ENCODE peak calls at places on chromosome 19, in four cellular contexts. One of them, this sample, is unnamed.
A peak's percentile ranks its signal among the peaks of the same experiment; 100 is the strongest.

GRCh38 chr19:46256855-46257254 is 27.3 kb downstream of the IGFL1 start:
- DNase-seq in GM12878: no peak
- DNase-seq in A549: no peak
- DNase-seq in HL-60: peak; percentile 43
- DNase-seq in this sample: no peak

GRCh38 chr19:52007436-52007804 is 591 bp downstream of the ZNF615 start:
- DNase-seq in A549: no peak
- DNase-seq in GM12878: no peak
- DNase-seq in HL-60: no peak
- DNase-seq in this sample: peak; percentile 68

GRCh38 chr19:12783226-12783848 is 7.9 kb upstream of the JUNB start:
- DNase-seq in GM12878: no peak
- DNase-seq in A549: no peak
- DNase-seq in HL-60: no peak
- DNase-seq in this sample: peak; percentile 64

GRCh38 chr19:47157455-47158321 is 27.1 kb downstream of the SAE1 start:
- DNase-seq in GM12878: no peak
- DNase-seq in HL-60: peak; percentile 21
- DNase-seq in A549: no peak
- DNase-seq in this sample: peak; percentile 96

GRCh38 chr19:12937243-12938053 is 961 bp upstream of the CALR start:
- DNase-seq in HL-60: peak; percentile 95
- DNase-seq in GM12878: no peak
- DNase-seq in A549: no peak
- DNase-seq in this sample: peak; percentile 91

GRCh38 chr19:51181377-51181912 is 39.3 kb downstream of the SIGLEC7 start:
- DNase-seq in A549: no peak
- DNase-seq in HL-60: no peak
- DNase-seq in GM12878: no peak
- DNase-seq in this sample: no peak

GRCh38 chr19:51458899-51459592 is 792 bp upstream of the SIGLEC8 start:
- DNase-seq in GM12878: no peak
- DNase-seq in HL-60: no peak
- DNase-seq in A549: no peak
- DNase-seq in this sample: no peak

GRCh38 chr19:56369886-56370676 is 23.3 kb downstream of the ZNF582 start:
- DNase-seq in HL-60: no peak
- DNase-seq in GM12878: no peak
- DNase-seq in A549: no peak
- DNase-seq in this sample: no peak

GRCh38 chr19:46308510-46308909 is 11.7 kb downstream of the HIF3A start:
- DNase-seq in A549: no peak
- DNase-seq in HL-60: no peak
- DNase-seq in GM12878: no peak
- DNase-seq in this sample: no peak

GRCh38 chr19:17779281-17779930 is 15.5 kb upstream of the B3GNT3 start:
- DNase-seq in HL-60: peak; percentile 94
- DNase-seq in A549: peak; percentile 52
- DNase-seq in GM12878: no peak
- DNase-seq in this sample: peak; percentile 98

GRCh38 chr19:43476606-43477005 is 11.2 kb upstream of the LYPD3 start:
- DNase-seq in HL-60: no peak
- DNase-seq in A549: no peak
- DNase-seq in GM12878: no peak
- DNase-seq in this sample: no peak

GRCh38 chr19:51064534-51065220 is at the start of gene KLK13:
- DNase-seq in A549: peak; percentile 44
- DNase-seq in GM12878: no peak
- DNase-seq in HL-60: no peak
- DNase-seq in this sample: peak; percentile 87

GRCh38 chr19:40035996-40036395 is 20.0 kb downstream of the ZNF780B start:
- DNase-seq in HL-60: no peak
- DNase-seq in GM12878: no peak
- DNase-seq in A549: no peak
- DNase-seq in this sample: peak; percentile 4

GRCh38 chr19:41172297-41173164 is 20.5 kb upstream of the CYP2S1 start:
- DNase-seq in A549: no peak
- DNase-seq in GM12878: no peak
- DNase-seq in HL-60: no peak
- DNase-seq in this sample: no peak

GRCh38 chr19:2282062-2282861 is at the start of gene PEAK3:
- DNase-seq in A549: no peak
- DNase-seq in GM12878: no peak
- DNase-seq in HL-60: no peak
- DNase-seq in this sample: peak; percentile 77

GRCh38 chr19:13260883-13261653 is 110.9 kb downstream of the IER2 start:
- DNase-seq in HL-60: peak; percentile 59
- DNase-seq in A549: peak; percentile 58
- DNase-seq in GM12878: peak; percentile 79
- DNase-seq in this sample: no peak

GRCh38 chr19:18743281-18743825 is 47.8 kb downstream of the COMP start:
- DNase-seq in GM12878: no peak
- DNase-seq in A549: no peak
- DNase-seq in HL-60: no peak
- DNase-seq in this sample: no peak

GRCh38 chr19:3362217-3362907 is 4.0 kb upstream of the NFIC start:
- DNase-seq in HL-60: no peak
- DNase-seq in GM12878: no peak
- DNase-seq in A549: no peak
- DNase-seq in this sample: no peak

GRCh38 chr19:3363841-3364500 is 2.4 kb upstream of the NFIC start:
- DNase-seq in GM12878: no peak
- DNase-seq in A549: no peak
- DNase-seq in HL-60: no peak
- DNase-seq in this sample: no peak

GRCh38 chr19:3360494-3361383 is 5.6 kb upstream of the NFIC start:
- DNase-seq in HL-60: peak; percentile 62
- DNase-seq in GM12878: no peak
- DNase-seq in A549: no peak
- DNase-seq in this sample: peak; percentile 57

GRCh38 chr19:3359850-3360493 is 6.4 kb upstream of the NFIC start:
- DNase-seq in A549: no peak
- DNase-seq in HL-60: no peak
- DNase-seq in GM12878: no peak
- DNase-seq in this sample: peak; percentile 54

DNA sequence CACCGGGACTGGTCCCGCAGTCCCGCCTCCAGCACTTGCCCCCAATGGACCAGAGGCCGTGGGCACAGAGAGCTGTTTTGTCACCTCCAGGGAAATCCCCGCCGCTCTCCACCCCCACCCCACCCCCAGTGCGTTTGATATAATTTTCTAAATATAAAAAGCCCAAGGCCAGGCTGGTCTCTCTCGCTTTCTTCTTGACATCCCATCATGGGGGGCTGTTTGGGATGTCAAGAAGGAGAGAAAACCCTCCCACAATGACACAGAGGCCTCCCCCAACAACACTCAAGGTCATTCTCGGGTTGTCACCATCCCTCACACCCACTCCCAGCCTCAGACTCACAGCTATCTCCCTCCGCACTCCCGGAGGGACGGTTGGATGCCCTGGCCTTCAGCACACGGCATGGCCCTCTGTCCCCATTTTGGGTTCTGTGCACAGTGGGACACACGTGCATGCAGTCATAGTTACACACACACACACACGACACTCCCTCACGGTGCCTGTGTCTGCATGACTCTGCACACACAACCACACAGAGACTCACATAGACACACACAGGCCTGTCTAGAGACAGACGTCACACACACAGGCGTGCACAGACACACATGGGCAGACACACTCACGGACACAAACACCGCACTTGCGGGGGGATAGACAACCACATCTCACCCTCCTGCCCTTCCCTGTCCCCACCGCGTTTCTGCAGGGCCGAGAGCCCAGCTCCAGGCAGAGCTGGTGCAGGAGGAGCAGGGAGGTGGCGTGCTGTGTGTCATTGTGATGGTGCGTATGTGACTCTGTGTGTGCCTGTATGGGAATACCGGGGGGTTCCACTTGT is 4.8 kb upstream of the NFIC start:
- DNase-seq in GM12878: no peak
- DNase-seq in HL-60: no peak
- DNase-seq in A549: no peak
- DNase-seq in this sample: no peak
- TF ChIP-seq REST in GM12878: no peak
- TF ChIP-seq REST in HL-60: no peak
- TF ChIP-seq REST in A549: no peak
- TF ChIP-seq REST in this sample: no peak

DNA sequence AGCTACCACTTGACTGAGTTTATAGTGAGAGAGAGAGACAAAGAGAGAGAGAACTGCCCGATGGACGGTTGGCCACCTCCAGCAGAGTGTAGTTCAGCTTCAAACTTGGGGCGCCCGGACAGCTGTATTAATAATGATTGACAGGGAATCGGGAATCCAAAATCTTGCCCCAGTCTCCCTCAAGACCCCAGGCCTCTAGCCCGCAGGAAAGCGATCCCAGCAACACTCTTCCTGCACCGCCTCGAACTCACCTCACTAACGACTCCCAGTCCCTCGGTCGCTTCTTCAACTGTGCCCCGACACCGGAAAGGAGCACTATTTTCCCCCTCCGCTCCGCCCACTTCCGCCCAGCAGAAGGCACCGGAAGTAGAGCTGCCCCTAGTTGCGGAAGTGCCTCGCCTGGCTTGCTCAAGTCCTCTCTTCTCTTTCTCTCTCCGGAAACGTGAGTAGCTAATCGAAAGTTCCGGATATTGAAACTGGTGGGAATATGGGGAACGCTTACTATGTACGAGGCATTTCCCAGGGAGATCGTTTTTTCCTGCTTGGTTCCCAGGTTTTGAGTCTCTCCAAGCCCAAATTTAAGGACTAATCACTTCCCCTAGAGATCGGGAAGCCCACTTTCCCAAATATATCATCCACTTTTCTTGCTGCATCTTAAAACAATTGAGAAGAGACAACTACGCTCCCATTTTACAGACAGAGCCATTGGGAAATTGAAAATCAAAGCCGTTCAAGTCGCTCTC is at the start of gene NOSIP:
- DNase-seq in HL-60: peak; percentile 97
- DNase-seq in GM12878: peak; percentile 89
- DNase-seq in A549: peak; percentile 94
- DNase-seq in this sample: peak; percentile 99
- TF ChIP-seq REST in HL-60: peak; percentile 75
- TF ChIP-seq REST in GM12878: no peak
- TF ChIP-seq REST in A549: no peak
- TF ChIP-seq REST in this sample: no peak

GRCh38 chr19:30358319-30358718 is 13.9 kb upstream of the ZNF536 start:
- DNase-seq in GM12878: no peak
- DNase-seq in A549: no peak
- DNase-seq in HL-60: no peak
- DNase-seq in this sample: no peak

GRCh38 chr19:30356951-30357579 is 15.1 kb upstream of the ZNF536 start:
- DNase-seq in A549: no peak
- DNase-seq in HL-60: no peak
- DNase-seq in GM12878: no peak
- DNase-seq in this sample: no peak

GRCh38 chr19:30358821-30359580 is 13.2 kb upstream of the ZNF536 start:
- DNase-seq in GM12878: no peak
- DNase-seq in A549: no peak
- DNase-seq in HL-60: no peak
- DNase-seq in this sample: no peak

GRCh38 chr19:30355586-30355985 is 16.6 kb upstream of the ZNF536 start:
- DNase-seq in HL-60: no peak
- DNase-seq in A549: no peak
- DNase-seq in GM12878: no peak
- DNase-seq in this sample: no peak

DNA sequence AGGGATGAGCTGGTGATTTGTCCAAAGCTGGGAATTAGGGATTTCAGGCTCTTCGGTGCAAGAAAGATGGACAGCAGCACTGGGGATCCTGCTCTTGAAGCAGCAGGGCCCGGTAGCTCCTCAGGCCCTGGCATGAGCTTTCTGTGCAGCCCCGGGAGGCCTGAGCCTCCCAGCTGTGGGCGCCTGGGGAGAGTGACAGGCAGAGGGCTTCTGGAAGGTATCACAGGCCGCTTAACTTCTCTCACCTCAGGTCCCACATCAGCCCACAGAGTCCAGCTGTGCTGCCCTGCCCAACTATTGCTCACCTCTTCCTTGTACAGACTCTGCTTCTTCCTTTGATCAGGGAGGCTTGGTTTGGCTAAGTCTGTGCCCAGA is 14.6 kb upstream of the ZNF536 start:
- DNase-seq in GM12878: no peak
- DNase-seq in HL-60: no peak
- DNase-seq in A549: no peak
- DNase-seq in this sample: no peak
- TF ChIP-seq REST in GM12878: no peak
- TF ChIP-seq REST in HL-60: no peak
- TF ChIP-seq REST in A549: no peak
- TF ChIP-seq REST in this sample: no peak

GRCh38 chr19:4172861-4173473 is 9.4 kb downstream of the SIRT6 start:
- DNase-seq in HL-60: no peak
- DNase-seq in A549: peak; percentile 17
- DNase-seq in GM12878: no peak
- DNase-seq in this sample: peak; percentile 90
- TF ChIP-seq REST in HL-60: peak; percentile 99
- TF ChIP-seq REST in A549: peak; percentile 97
- TF ChIP-seq REST in GM12878: peak; percentile 96
- TF ChIP-seq REST in this sample: peak; percentile 99

DNA sequence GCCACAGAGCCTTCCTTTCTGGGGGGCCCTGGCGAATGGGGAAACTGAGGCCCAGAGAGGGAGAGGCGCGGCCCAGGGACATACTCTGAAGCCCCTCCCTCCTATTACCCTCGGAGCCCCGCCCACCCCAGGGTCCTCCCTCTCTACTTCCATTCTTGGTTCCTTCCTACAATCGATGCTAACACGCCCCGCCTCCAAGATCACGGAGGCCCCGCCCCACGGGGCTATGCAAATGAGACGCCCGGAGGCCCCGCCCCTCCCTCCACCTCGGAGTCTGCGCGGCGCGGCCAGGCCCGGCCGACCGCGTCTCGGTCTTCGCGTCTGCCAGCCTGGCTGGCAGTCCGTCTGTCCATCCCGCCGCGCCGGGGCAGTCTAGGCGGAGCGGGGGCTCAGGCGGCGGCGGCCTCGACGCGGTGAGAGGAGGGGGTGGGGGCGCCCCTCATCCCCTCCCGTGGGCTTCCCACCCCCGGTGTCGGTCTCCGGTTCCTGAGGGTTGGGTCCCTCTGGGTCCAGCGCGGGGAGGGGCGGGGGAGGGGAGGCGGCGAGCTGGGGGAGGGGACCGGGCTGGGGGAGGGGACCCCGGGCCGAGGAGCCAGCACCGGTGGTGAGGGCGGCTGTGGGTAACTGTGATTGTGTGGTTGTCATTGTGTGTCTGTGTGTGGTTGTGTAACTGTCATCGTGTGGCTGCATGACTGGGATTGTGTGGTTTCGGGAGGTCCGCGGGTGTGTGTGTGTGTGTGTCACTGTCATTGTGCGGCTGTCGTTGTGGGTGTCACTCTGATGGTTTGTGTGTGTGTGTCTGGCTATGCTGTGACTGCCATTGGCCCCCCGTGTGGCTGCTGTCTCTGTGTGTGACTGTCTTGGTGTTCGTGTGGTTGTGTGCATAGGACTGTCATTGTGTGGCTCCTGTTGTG is at the start of gene PLPPR2:
- DNase-seq in GM12878: peak; percentile 25
- DNase-seq in A549: peak; percentile 56
- DNase-seq in HL-60: peak; percentile 78
- DNase-seq in this sample: peak; percentile 99
- TF ChIP-seq REST in GM12878: no peak
- TF ChIP-seq REST in A549: no peak
- TF ChIP-seq REST in HL-60: no peak
- TF ChIP-seq REST in this sample: no peak

This sample was measured in GM23338.